ENCODE peak calls at places on chromosomes 5 and 9, in seven cellular contexts. Z is cardiac fibroblast, Q is GM13977, M is progenitor cell of endocrine pancreas, G is neural crest cell, P is psoas muscle, W is mesothelial cell of epicardium. O is an unnamed sample.

GRCh38 chr5:123422433-123423277 is 548 bp downstream of the CEP120 start:
- DNase-seq in Z (peak; percentile 37), Q (peak; percentile 44), M (no peak), G (no peak), P (no peak), W (no peak), O (no peak)

GRCh38 chr5:158543539-158544387 is 556.0 kb downstream of the EBF1 start:
- DNase-seq in Z (no peak), Q (no peak), M (no peak), G (no peak), P (no peak), W (no peak), O (no peak)

GRCh38 chr5:135106610-135107009 is 72.6 kb upstream of the PITX1 start:
- DNase-seq in Z (no peak), Q (no peak), M (no peak), G (no peak), P (peak; percentile 13), W (no peak), O (no peak)

GRCh38 chr9:121776009-121776738 is 124.7 kb downstream of the DAB2IP start:
- DNase-seq in Z (no peak), Q (no peak), M (no peak), G (no peak), P (no peak), W (no peak), O (no peak)

GRCh38 chr9:88994820-88995180 is 3.5 kb downstream of the S1PR3 start:
- DNase-seq in Z (peak; percentile 75), Q (no peak), M (no peak), G (no peak), P (no peak), W (no peak), O (peak; percentile 13)

GRCh38 chr9:81801190-81801589 is 111.8 kb upstream of the TLE1 start:
- DNase-seq in Z (no peak), Q (no peak), M (no peak), G (no peak), P (no peak), W (no peak), O (no peak)

GRCh38 chr5:118832974-118833373 is 155.4 kb downstream of the DTWD2 start:
- DNase-seq in Z (no peak), Q (no peak), M (no peak), G (no peak), P (no peak), W (no peak), O (no peak)

GRCh38 chr5:160230686-160231527 is 1.6 kb downstream of the FABP6 start:
- DNase-seq in Z (peak; percentile 29), Q (peak; percentile 37), M (no peak), G (no peak), P (no peak), W (no peak), O (no peak)

DNA sequence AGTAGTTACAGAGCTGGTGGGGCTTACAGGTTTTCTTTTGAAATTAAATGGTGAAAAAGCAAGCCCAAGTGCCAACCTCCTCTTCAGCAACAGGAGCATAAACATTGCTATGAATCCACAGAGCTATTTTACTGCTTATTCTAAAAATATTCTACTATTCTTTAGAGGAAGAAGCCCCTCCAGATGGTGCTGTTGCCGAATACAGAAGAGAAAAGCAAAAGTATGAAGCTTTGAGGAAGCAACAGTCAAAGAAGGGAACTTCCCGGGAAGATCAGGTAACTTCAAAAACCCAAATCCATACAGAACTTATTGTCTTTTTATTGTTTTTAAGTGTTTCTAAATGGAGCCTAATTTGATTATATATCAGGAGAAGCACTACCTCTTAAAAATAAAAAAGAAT is 202.8 kb downstream of the CWC27 start:
- DNase-seq in Z (peak; percentile 44), Q (no peak), M (no peak), G (no peak), P (no peak), W (no peak), O (no peak)
- TF ChIP-seq CTCF in Z (peak; percentile 29), Q (peak; percentile 32), M (no peak), G (no peak), P (no peak), W (no peak), O (no peak)

DNA sequence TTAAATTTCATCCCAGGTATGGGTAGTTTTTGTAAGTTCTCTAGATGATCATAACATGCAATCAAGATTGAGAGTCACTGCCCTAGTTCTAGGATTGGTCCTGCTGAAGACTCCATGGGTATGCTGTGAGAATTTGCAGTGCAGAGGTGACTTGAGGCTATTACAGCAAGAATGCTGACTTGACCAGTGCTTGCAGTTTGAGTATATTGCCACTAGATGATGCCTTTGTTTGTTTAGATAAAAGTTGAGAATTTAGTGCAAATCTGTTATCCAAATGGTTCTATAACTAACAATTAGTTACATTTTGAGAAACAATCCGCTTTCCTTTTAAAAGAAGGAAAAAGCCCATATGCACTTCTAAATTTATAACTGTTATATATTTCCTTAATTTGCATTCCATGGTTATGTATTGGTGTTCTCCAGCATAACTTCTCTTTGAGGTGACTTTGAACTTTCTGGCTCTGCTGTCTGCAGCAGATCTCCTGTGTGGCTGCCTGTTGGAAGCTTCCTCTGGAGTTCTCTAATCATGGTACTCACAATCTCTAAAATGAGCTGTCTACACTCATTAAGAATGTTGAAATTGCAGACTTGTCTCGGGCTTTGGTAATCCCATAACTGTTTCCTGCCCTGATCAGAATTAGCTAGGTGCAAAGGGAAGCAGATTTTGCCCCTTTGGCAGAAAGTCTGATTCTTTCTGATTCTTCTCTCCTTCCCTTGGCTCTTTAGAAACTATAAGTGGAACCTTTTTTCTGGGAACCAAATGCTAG is 24.9 kb downstream of the MELK start:
- DNase-seq in Z (peak; percentile 82), Q (peak; percentile 38), M (no peak), G (no peak), P (no peak), W (no peak), O (no peak)
- TF ChIP-seq CTCF in Z (peak; percentile 89), Q (peak; percentile 61), M (peak; percentile 58), G (peak; percentile 66), P (peak; percentile 17), W (no peak), O (peak; percentile 72)

GRCh38 chr5:42494414-42494813 is 71.2 kb downstream of the GHR start:
- DNase-seq in Z (peak; percentile 24), Q (no peak), M (no peak), G (no peak), P (no peak), W (no peak), O (no peak)

GRCh38 chr5:42487821-42488220 is 64.6 kb downstream of the GHR start:
- DNase-seq in Z (no peak), Q (no peak), M (no peak), G (no peak), P (no peak), W (no peak), O (no peak)

GRCh38 chr5:42492978-42493377 is 69.7 kb downstream of the GHR start:
- DNase-seq in Z (no peak), Q (no peak), M (no peak), G (no peak), P (no peak), W (no peak), O (no peak)

GRCh38 chr5:42490836-42491235 is 67.6 kb downstream of the GHR start:
- DNase-seq in Z (no peak), Q (no peak), M (no peak), G (no peak), P (no peak), W (no peak), O (no peak)

GRCh38 chr5:42491699-42492098 is 68.5 kb downstream of the GHR start:
- DNase-seq in Z (no peak), Q (no peak), M (no peak), G (no peak), P (no peak), W (no peak), O (no peak)
- TF ChIP-seq CTCF in Z (no peak), Q (no peak), M (no peak), G (no peak), P (no peak), W (no peak), O (no peak)

GRCh38 chr9:96219615-96220257 is 82.2 kb downstream of the HSD17B3 start:
- DNase-seq in Z (peak; percentile 43), Q (peak; percentile 62), M (no peak), G (no peak), P (peak; percentile 77), W (no peak), O (no peak)
- TF ChIP-seq CTCF in Z (peak; percentile 70), Q (peak; percentile 63), M (peak; percentile 53), G (peak; percentile 64), P (peak; percentile 60), W (no peak), O (peak; percentile 66)

O was measured in type B pancreatic cell.